ENCODE peak calls at places on chromosomes 16 and 17, in ten cellular contexts. One of them, this sample, is unnamed.

GRCh38 chr17:2107506-2107905 is 52.6 kb downstream of the HIC1 start:
- ATAC-seq in upper lobe of right lung: peak; percentile 53
- ATAC-seq in activated T-cell treated with anti-CD3 and anti-CD28 coated beads, Interleukin-2, amount 50 U/mL, for 4 hours: no peak
- ATAC-seq in effector memory CD8-positive, alpha-beta T cell: no peak
- ATAC-seq in T-helper 17 cell: no peak
- ATAC-seq in GM12878: no peak
- ATAC-seq in activated T-helper 17 cell treated with anti-CD3 and anti-CD28 coated beads, Interleukin-2, amount 50 U/mL, for 72 hours: no peak
- ATAC-seq in lower lobe of right lung: no peak
- ATAC-seq in left colon: no peak
- ATAC-seq in CD4-positive, alpha-beta T cell: no peak
- ATAC-seq in this sample: peak; percentile 48

GRCh38 chr17:58995247-58995940 is 111.3 kb downstream of the TRIM37 start:
- ATAC-seq in upper lobe of right lung: no peak
- ATAC-seq in activated T-cell treated with anti-CD3 and anti-CD28 coated beads, Interleukin-2, amount 50 U/mL, for 4 hours: no peak
- ATAC-seq in effector memory CD8-positive, alpha-beta T cell: no peak
- ATAC-seq in T-helper 17 cell: no peak
- ATAC-seq in GM12878: no peak
- ATAC-seq in activated T-helper 17 cell treated with anti-CD3 and anti-CD28 coated beads, Interleukin-2, amount 50 U/mL, for 72 hours: no peak
- ATAC-seq in lower lobe of right lung: no peak
- ATAC-seq in left colon: no peak
- ATAC-seq in CD4-positive, alpha-beta T cell: no peak
- ATAC-seq in this sample: no peak

GRCh38 chr16:24007934-24008333 is 172.2 kb downstream of the PRKCB start:
- ATAC-seq in upper lobe of right lung: no peak
- ATAC-seq in activated T-cell treated with anti-CD3 and anti-CD28 coated beads, Interleukin-2, amount 50 U/mL, for 4 hours: no peak
- ATAC-seq in effector memory CD8-positive, alpha-beta T cell: no peak
- ATAC-seq in T-helper 17 cell: no peak
- ATAC-seq in GM12878: no peak
- ATAC-seq in activated T-helper 17 cell treated with anti-CD3 and anti-CD28 coated beads, Interleukin-2, amount 50 U/mL, for 72 hours: no peak
- ATAC-seq in lower lobe of right lung: no peak
- ATAC-seq in left colon: no peak
- ATAC-seq in CD4-positive, alpha-beta T cell: no peak
- ATAC-seq in this sample: no peak

GRCh38 chr17:302300-302698 is 50.3 kb downstream of the RPH3AL start:
- ATAC-seq in upper lobe of right lung: peak; percentile 47
- ATAC-seq in activated T-cell treated with anti-CD3 and anti-CD28 coated beads, Interleukin-2, amount 50 U/mL, for 4 hours: no peak
- ATAC-seq in effector memory CD8-positive, alpha-beta T cell: no peak
- ATAC-seq in T-helper 17 cell: no peak
- ATAC-seq in GM12878: no peak
- ATAC-seq in activated T-helper 17 cell treated with anti-CD3 and anti-CD28 coated beads, Interleukin-2, amount 50 U/mL, for 72 hours: no peak
- ATAC-seq in lower lobe of right lung: peak; percentile 26
- ATAC-seq in left colon: peak; percentile 92
- ATAC-seq in CD4-positive, alpha-beta T cell: no peak
- ATAC-seq in this sample: no peak

GRCh38 chr17:81101614-81102306 is 63.5 kb upstream of the PVALEF start:
- ATAC-seq in upper lobe of right lung: peak; percentile 88
- ATAC-seq in activated T-cell treated with anti-CD3 and anti-CD28 coated beads, Interleukin-2, amount 50 U/mL, for 4 hours: peak; percentile 95
- ATAC-seq in effector memory CD8-positive, alpha-beta T cell: peak; percentile 95
- ATAC-seq in T-helper 17 cell: peak; percentile 100
- ATAC-seq in GM12878: peak; percentile 99
- ATAC-seq in activated T-helper 17 cell treated with anti-CD3 and anti-CD28 coated beads, Interleukin-2, amount 50 U/mL, for 72 hours: peak; percentile 93
- ATAC-seq in lower lobe of right lung: peak; percentile 91
- ATAC-seq in left colon: peak; percentile 91
- ATAC-seq in CD4-positive, alpha-beta T cell: peak; percentile 100
- ATAC-seq in this sample: peak; percentile 73

GRCh38 chr16:55678061-55678935 is 22.5 kb downstream of the SLC6A2 start:
- ATAC-seq in upper lobe of right lung: no peak
- ATAC-seq in activated T-cell treated with anti-CD3 and anti-CD28 coated beads, Interleukin-2, amount 50 U/mL, for 4 hours: no peak
- ATAC-seq in effector memory CD8-positive, alpha-beta T cell: no peak
- ATAC-seq in T-helper 17 cell: no peak
- ATAC-seq in GM12878: no peak
- ATAC-seq in activated T-helper 17 cell treated with anti-CD3 and anti-CD28 coated beads, Interleukin-2, amount 50 U/mL, for 72 hours: no peak
- ATAC-seq in lower lobe of right lung: no peak
- ATAC-seq in left colon: no peak
- ATAC-seq in CD4-positive, alpha-beta T cell: no peak
- ATAC-seq in this sample: no peak

GRCh38 chr16:30793508-30794069 is 6.6 kb upstream of the ZNF629 start:
- ATAC-seq in upper lobe of right lung: no peak
- ATAC-seq in activated T-cell treated with anti-CD3 and anti-CD28 coated beads, Interleukin-2, amount 50 U/mL, for 4 hours: no peak
- ATAC-seq in effector memory CD8-positive, alpha-beta T cell: no peak
- ATAC-seq in T-helper 17 cell: no peak
- ATAC-seq in GM12878: no peak
- ATAC-seq in activated T-helper 17 cell treated with anti-CD3 and anti-CD28 coated beads, Interleukin-2, amount 50 U/mL, for 72 hours: no peak
- ATAC-seq in lower lobe of right lung: no peak
- ATAC-seq in left colon: no peak
- ATAC-seq in CD4-positive, alpha-beta T cell: no peak
- ATAC-seq in this sample: no peak

GRCh38 chr17:82475458-82475857 is 16.9 kb downstream of the NARF start:
- ATAC-seq in upper lobe of right lung: no peak
- ATAC-seq in activated T-cell treated with anti-CD3 and anti-CD28 coated beads, Interleukin-2, amount 50 U/mL, for 4 hours: no peak
- ATAC-seq in effector memory CD8-positive, alpha-beta T cell: no peak
- ATAC-seq in T-helper 17 cell: no peak
- ATAC-seq in GM12878: no peak
- ATAC-seq in activated T-helper 17 cell treated with anti-CD3 and anti-CD28 coated beads, Interleukin-2, amount 50 U/mL, for 72 hours: no peak
- ATAC-seq in lower lobe of right lung: no peak
- ATAC-seq in left colon: no peak
- ATAC-seq in CD4-positive, alpha-beta T cell: no peak
- ATAC-seq in this sample: no peak

GRCh38 chr17:81306898-81307510 is 11.9 kb upstream of the SLC38A10 start:
- ATAC-seq in upper lobe of right lung: no peak
- ATAC-seq in activated T-cell treated with anti-CD3 and anti-CD28 coated beads, Interleukin-2, amount 50 U/mL, for 4 hours: no peak
- ATAC-seq in effector memory CD8-positive, alpha-beta T cell: no peak
- ATAC-seq in T-helper 17 cell: no peak
- ATAC-seq in GM12878: no peak
- ATAC-seq in activated T-helper 17 cell treated with anti-CD3 and anti-CD28 coated beads, Interleukin-2, amount 50 U/mL, for 72 hours: no peak
- ATAC-seq in lower lobe of right lung: no peak
- ATAC-seq in left colon: no peak
- ATAC-seq in CD4-positive, alpha-beta T cell: no peak
- ATAC-seq in this sample: no peak

GRCh38 chr17:81270279-81270678 is 24.8 kb downstream of the SLC38A10 start:
- ATAC-seq in upper lobe of right lung: no peak
- ATAC-seq in activated T-cell treated with anti-CD3 and anti-CD28 coated beads, Interleukin-2, amount 50 U/mL, for 4 hours: no peak
- ATAC-seq in effector memory CD8-positive, alpha-beta T cell: no peak
- ATAC-seq in T-helper 17 cell: no peak
- ATAC-seq in GM12878: no peak
- ATAC-seq in activated T-helper 17 cell treated with anti-CD3 and anti-CD28 coated beads, Interleukin-2, amount 50 U/mL, for 72 hours: no peak
- ATAC-seq in lower lobe of right lung: no peak
- ATAC-seq in left colon: no peak
- ATAC-seq in CD4-positive, alpha-beta T cell: no peak
- ATAC-seq in this sample: no peak

GRCh38 chr17:10875411-10875810 is 37.5 kb upstream of the PIRT start:
- ATAC-seq in upper lobe of right lung: no peak
- ATAC-seq in activated T-cell treated with anti-CD3 and anti-CD28 coated beads, Interleukin-2, amount 50 U/mL, for 4 hours: no peak
- ATAC-seq in effector memory CD8-positive, alpha-beta T cell: no peak
- ATAC-seq in T-helper 17 cell: no peak
- ATAC-seq in GM12878: no peak
- ATAC-seq in activated T-helper 17 cell treated with anti-CD3 and anti-CD28 coated beads, Interleukin-2, amount 50 U/mL, for 72 hours: no peak
- ATAC-seq in lower lobe of right lung: no peak
- ATAC-seq in left colon: peak; percentile 27
- ATAC-seq in CD4-positive, alpha-beta T cell: no peak
- ATAC-seq in this sample: no peak

GRCh38 chr16:56336071-56336688 is 89.2 kb downstream of the AMFR start:
- ATAC-seq in upper lobe of right lung: no peak
- ATAC-seq in activated T-cell treated with anti-CD3 and anti-CD28 coated beads, Interleukin-2, amount 50 U/mL, for 4 hours: no peak
- ATAC-seq in effector memory CD8-positive, alpha-beta T cell: no peak
- ATAC-seq in T-helper 17 cell: no peak
- ATAC-seq in GM12878: no peak
- ATAC-seq in activated T-helper 17 cell treated with anti-CD3 and anti-CD28 coated beads, Interleukin-2, amount 50 U/mL, for 72 hours: no peak
- ATAC-seq in lower lobe of right lung: no peak
- ATAC-seq in left colon: no peak
- ATAC-seq in CD4-positive, alpha-beta T cell: no peak
- ATAC-seq in this sample: no peak

GRCh38 chr17:76376318-76377133 is 7.9 kb upstream of the SPHK1 start:
- ATAC-seq in upper lobe of right lung: no peak
- ATAC-seq in activated T-cell treated with anti-CD3 and anti-CD28 coated beads, Interleukin-2, amount 50 U/mL, for 4 hours: no peak
- ATAC-seq in effector memory CD8-positive, alpha-beta T cell: no peak
- ATAC-seq in T-helper 17 cell: no peak
- ATAC-seq in GM12878: no peak
- ATAC-seq in activated T-helper 17 cell treated with anti-CD3 and anti-CD28 coated beads, Interleukin-2, amount 50 U/mL, for 72 hours: no peak
- ATAC-seq in lower lobe of right lung: no peak
- ATAC-seq in left colon: no peak
- ATAC-seq in CD4-positive, alpha-beta T cell: no peak
- ATAC-seq in this sample: peak; percentile 56

GRCh38 chr16:78375055-78375679 is 275.7 kb downstream of the WWOX start:
- ATAC-seq in upper lobe of right lung: no peak
- ATAC-seq in activated T-cell treated with anti-CD3 and anti-CD28 coated beads, Interleukin-2, amount 50 U/mL, for 4 hours: no peak
- ATAC-seq in effector memory CD8-positive, alpha-beta T cell: no peak
- ATAC-seq in T-helper 17 cell: no peak
- ATAC-seq in GM12878: no peak
- ATAC-seq in activated T-helper 17 cell treated with anti-CD3 and anti-CD28 coated beads, Interleukin-2, amount 50 U/mL, for 72 hours: no peak
- ATAC-seq in lower lobe of right lung: no peak
- ATAC-seq in left colon: no peak
- ATAC-seq in CD4-positive, alpha-beta T cell: no peak
- ATAC-seq in this sample: no peak

GRCh38 chr17:48373882-48374281 is 56.1 kb downstream of the SKAP1 start:
- ATAC-seq in upper lobe of right lung: no peak
- ATAC-seq in activated T-cell treated with anti-CD3 and anti-CD28 coated beads, Interleukin-2, amount 50 U/mL, for 4 hours: no peak
- ATAC-seq in effector memory CD8-positive, alpha-beta T cell: no peak
- ATAC-seq in T-helper 17 cell: no peak
- ATAC-seq in GM12878: no peak
- ATAC-seq in activated T-helper 17 cell treated with anti-CD3 and anti-CD28 coated beads, Interleukin-2, amount 50 U/mL, for 72 hours: no peak
- ATAC-seq in lower lobe of right lung: no peak
- ATAC-seq in left colon: no peak
- ATAC-seq in CD4-positive, alpha-beta T cell: no peak
- ATAC-seq in this sample: no peak

GRCh38 chr16:3952342-3953131 is 72.0 kb upstream of the CREBBP start:
- ATAC-seq in upper lobe of right lung: peak; percentile 6
- ATAC-seq in activated T-cell treated with anti-CD3 and anti-CD28 coated beads, Interleukin-2, amount 50 U/mL, for 4 hours: no peak
- ATAC-seq in effector memory CD8-positive, alpha-beta T cell: no peak
- ATAC-seq in T-helper 17 cell: no peak
- ATAC-seq in GM12878: no peak
- ATAC-seq in activated T-helper 17 cell treated with anti-CD3 and anti-CD28 coated beads, Interleukin-2, amount 50 U/mL, for 72 hours: no peak
- ATAC-seq in lower lobe of right lung: peak; percentile 43
- ATAC-seq in left colon: peak; percentile 55
- ATAC-seq in CD4-positive, alpha-beta T cell: no peak
- ATAC-seq in this sample: peak; percentile 82

GRCh38 chr17:37083461-37083860 is 134.7 kb downstream of the AATF start:
- ATAC-seq in upper lobe of right lung: no peak
- ATAC-seq in activated T-cell treated with anti-CD3 and anti-CD28 coated beads, Interleukin-2, amount 50 U/mL, for 4 hours: no peak
- ATAC-seq in effector memory CD8-positive, alpha-beta T cell: no peak
- ATAC-seq in T-helper 17 cell: no peak
- ATAC-seq in GM12878: no peak
- ATAC-seq in activated T-helper 17 cell treated with anti-CD3 and anti-CD28 coated beads, Interleukin-2, amount 50 U/mL, for 72 hours: no peak
- ATAC-seq in lower lobe of right lung: no peak
- ATAC-seq in left colon: no peak
- ATAC-seq in CD4-positive, alpha-beta T cell: no peak
- ATAC-seq in this sample: no peak

GRCh38 chr17:60874772-60875171 is 197.1 kb downstream of the BCAS3 start:
- ATAC-seq in upper lobe of right lung: no peak
- ATAC-seq in activated T-cell treated with anti-CD3 and anti-CD28 coated beads, Interleukin-2, amount 50 U/mL, for 4 hours: no peak
- ATAC-seq in effector memory CD8-positive, alpha-beta T cell: no peak
- ATAC-seq in T-helper 17 cell: no peak
- ATAC-seq in GM12878: no peak
- ATAC-seq in activated T-helper 17 cell treated with anti-CD3 and anti-CD28 coated beads, Interleukin-2, amount 50 U/mL, for 72 hours: peak; percentile 35
- ATAC-seq in lower lobe of right lung: no peak
- ATAC-seq in left colon: no peak
- ATAC-seq in CD4-positive, alpha-beta T cell: no peak
- ATAC-seq in this sample: no peak

GRCh38 chr17:49746791-49747490 is 17.0 kb downstream of the FAM117A start:
- ATAC-seq in upper lobe of right lung: no peak
- ATAC-seq in activated T-cell treated with anti-CD3 and anti-CD28 coated beads, Interleukin-2, amount 50 U/mL, for 4 hours: peak; percentile 37
- ATAC-seq in effector memory CD8-positive, alpha-beta T cell: peak; percentile 39
- ATAC-seq in T-helper 17 cell: peak; percentile 64
- ATAC-seq in GM12878: peak; percentile 64
- ATAC-seq in activated T-helper 17 cell treated with anti-CD3 and anti-CD28 coated beads, Interleukin-2, amount 50 U/mL, for 72 hours: peak; percentile 45
- ATAC-seq in lower lobe of right lung: peak; percentile 16
- ATAC-seq in left colon: no peak
- ATAC-seq in CD4-positive, alpha-beta T cell: peak; percentile 60
- ATAC-seq in this sample: no peak

GRCh38 chr16:4648917-4649316 is 24.3 kb downstream of the MGRN1 start:
- ATAC-seq in upper lobe of right lung: no peak
- ATAC-seq in activated T-cell treated with anti-CD3 and anti-CD28 coated beads, Interleukin-2, amount 50 U/mL, for 4 hours: no peak
- ATAC-seq in effector memory CD8-positive, alpha-beta T cell: no peak
- ATAC-seq in T-helper 17 cell: no peak
- ATAC-seq in GM12878: no peak
- ATAC-seq in activated T-helper 17 cell treated with anti-CD3 and anti-CD28 coated beads, Interleukin-2, amount 50 U/mL, for 72 hours: peak; percentile 21
- ATAC-seq in lower lobe of right lung: no peak
- ATAC-seq in left colon: no peak
- ATAC-seq in CD4-positive, alpha-beta T cell: no peak
- ATAC-seq in this sample: no peak

GRCh38 chr16:8661703-8662102 is 12.7 kb upstream of the ABAT start:
- ATAC-seq in upper lobe of right lung: no peak
- ATAC-seq in activated T-cell treated with anti-CD3 and anti-CD28 coated beads, Interleukin-2, amount 50 U/mL, for 4 hours: no peak
- ATAC-seq in effector memory CD8-positive, alpha-beta T cell: no peak
- ATAC-seq in T-helper 17 cell: no peak
- ATAC-seq in GM12878: no peak
- ATAC-seq in activated T-helper 17 cell treated with anti-CD3 and anti-CD28 coated beads, Interleukin-2, amount 50 U/mL, for 72 hours: no peak
- ATAC-seq in lower lobe of right lung: no peak
- ATAC-seq in left colon: no peak
- ATAC-seq in CD4-positive, alpha-beta T cell: no peak
- ATAC-seq in this sample: no peak

GRCh38 chr17:19002805-19003542 is 1.6 kb downstream of the FAM83G start:
- ATAC-seq in upper lobe of right lung: no peak
- ATAC-seq in activated T-cell treated with anti-CD3 and anti-CD28 coated beads, Interleukin-2, amount 50 U/mL, for 4 hours: peak; percentile 9
- ATAC-seq in effector memory CD8-positive, alpha-beta T cell: no peak
- ATAC-seq in T-helper 17 cell: no peak
- ATAC-seq in GM12878: peak; percentile 12
- ATAC-seq in activated T-helper 17 cell treated with anti-CD3 and anti-CD28 coated beads, Interleukin-2, amount 50 U/mL, for 72 hours: no peak
- ATAC-seq in lower lobe of right lung: no peak
- ATAC-seq in left colon: peak; percentile 15
- ATAC-seq in CD4-positive, alpha-beta T cell: peak; percentile 40
- ATAC-seq in this sample: no peak

GRCh38 chr17:66904760-66905637 is 59.5 kb upstream of the CACNG4 start:
- ATAC-seq in upper lobe of right lung: peak; percentile 71
- ATAC-seq in activated T-cell treated with anti-CD3 and anti-CD28 coated beads, Interleukin-2, amount 50 U/mL, for 4 hours: no peak
- ATAC-seq in effector memory CD8-positive, alpha-beta T cell: no peak
- ATAC-seq in T-helper 17 cell: no peak
- ATAC-seq in GM12878: no peak
- ATAC-seq in activated T-helper 17 cell treated with anti-CD3 and anti-CD28 coated beads, Interleukin-2, amount 50 U/mL, for 72 hours: no peak
- ATAC-seq in lower lobe of right lung: peak; percentile 78
- ATAC-seq in left colon: no peak
- ATAC-seq in CD4-positive, alpha-beta T cell: no peak
- ATAC-seq in this sample: no peak